ENCODE peak calls at places on chromosome 13, in five cellular contexts. H is HCEC 1CT, D is OCI-M1, K is Caki2, L is AG09309. C is an unnamed sample.

GRCh38 chr13:26471807-26472206 is 85.7 kb upstream of the WASF3 start:
- DNase-seq in K (no peak), L (no peak), D (no peak), H (no peak), C (no peak)

GRCh38 chr13:113029487-113030258 is 60.7 kb downstream of the MCF2L start:
- DNase-seq in K (peak), D (peak), H (no peak), L (no peak), C (no peak)

GRCh38 chr13:91216928-91217700 is 130.4 kb upstream of the MIR17HG start:
- DNase-seq in L (no peak), K (no peak), D (no peak), H (no peak), C (no peak)

GRCh38 chr13:43273362-43273761 is 250.0 kb downstream of the DNAJC15 start:
- DNase-seq in L (no peak), H (no peak), D (no peak), K (peak), C (no peak)

GRCh38 chr13:33611016-33611805 is 206.7 kb upstream of the RFC3 start:
- DNase-seq in D (no peak), H (peak), L (no peak), K (peak), C (peak)

GRCh38 chr13:73715114-73715909 is 418.9 kb downstream of the KLF12 start:
- DNase-seq in L (no peak), K (no peak), H (no peak), D (peak), C (no peak)

GRCh38 chr13:27151798-27152599 is 19.6 kb downstream of the USP12 start:
- DNase-seq in H (no peak), D (no peak), K (no peak), L (no peak), C (no peak)

GRCh38 chr13:101157261-101157660 is 259.0 kb downstream of the NALCN start:
- DNase-seq in H (no peak), K (no peak), L (no peak), D (no peak), C (no peak)

GRCh38 chr13:109744512-109745051 is 41.8 kb downstream of the IRS2 start:
- DNase-seq in L (no peak), H (peak), D (no peak), K (no peak), C (peak)

GRCh38 chr13:110118106-110118505 is 188.9 kb downstream of the COL4A1 start:
- DNase-seq in K (no peak), D (no peak), H (no peak), L (no peak), C (no peak)

GRCh38 chr13:70339738-70340137 is 231.5 kb upstream of the KLHL1 start:
- DNase-seq in K (peak), L (no peak), D (peak), H (no peak), C (no peak)

GRCh38 chr13:65803706-65804392 is 1426.3 kb downstream of the PCDH9 start:
- DNase-seq in D (no peak), K (no peak), L (no peak), H (no peak), C (no peak)

GRCh38 chr13:23956106-23956505 is 58.8 kb upstream of the C1QTNF9B start:
- DNase-seq in L (no peak), K (peak), D (no peak), H (peak), C (no peak)

GRCh38 chr13:111228262-111229144 is 91.9 kb upstream of the TEX29 start:
- DNase-seq in L (no peak), D (no peak), H (no peak), K (peak), C (peak)

GRCh38 chr13:77056886-77057285 is 29.9 kb upstream of the FBXL3 start:
- DNase-seq in K (no peak), L (no peak), D (no peak), H (no peak), C (no peak)

GRCh38 chr13:97810152-97810551 is 143.3 kb upstream of the IPO5 start:
- DNase-seq in K (no peak), H (no peak), L (no peak), D (peak), C (no peak)

GRCh38 chr13:38202730-38203129 is 146.9 kb upstream of the UFM1 start:
- DNase-seq in L (peak), H (peak), D (peak), K (peak), C (no peak)

C was measured in brain pericyte.